ENCODE peak calls at places on chromosome 15, in five cellular contexts. I is GM19239; O is NCI-H1092 treated with DMSO at 0.1 percent for 48 hours; Q is activated naive CD8-positive, alpha-beta T cell treated with anti-CD3 and anti-CD28 coated beads for 36 hours; G is activated T-helper 9 cell treated with anti-CD3 and anti-CD28 coated beads, Interleukin-2, amount 50 U/mL, for 16 hours. A is an unnamed sample.

GRCh38 chr15:64152507-64153387 is 1.2 kb downstream of the SNX22 start:
- DNase-seq in I (peak), O (peak), Q (peak), G (no peak), A (no peak)

GRCh38 chr15:88403461-88403860 is 63.7 kb downstream of the MRPL46 start:
- DNase-seq in I (no peak), O (no peak), Q (no peak), G (no peak), A (no peak)

GRCh38 chr15:48433226-48433886 is 102.1 kb downstream of the DUT start:
- DNase-seq in I (no peak), O (no peak), Q (peak), G (no peak), A (no peak)

GRCh38 chr15:101371519-101371918 is 76.5 kb upstream of the SNRPA1 start:
- DNase-seq in I (no peak), O (no peak), Q (no peak), G (no peak), A (no peak)

GRCh38 chr15:81410318-81410753 is 36.3 kb upstream of the TMC3 start:
- DNase-seq in I (no peak), O (peak), Q (no peak), G (no peak), A (no peak)

GRCh38 chr15:90033448-90033847 is 32.3 kb downstream of the ZNF710 start:
- DNase-seq in I (no peak), O (no peak), Q (no peak), G (no peak), A (no peak)

GRCh38 chr15:77022646-77023575 is 28.0 kb downstream of the PSTPIP1 start:
- DNase-seq in I (no peak), O (no peak), Q (no peak), G (no peak), A (no peak)

GRCh38 chr15:92616621-92617179 is 38.9 kb downstream of the FAM174B start:
- DNase-seq in I (no peak), O (no peak), Q (no peak), G (no peak), A (no peak)

GRCh38 chr15:52217186-52217585 is 26.0 kb upstream of the GNB5 start:
- DNase-seq in I (no peak), O (no peak), Q (peak), G (no peak), A (peak)

GRCh38 chr15:57505949-57506391 is 85.7 kb upstream of the MYZAP start:
- DNase-seq in I (no peak), O (no peak), Q (no peak), G (no peak), A (no peak)

GRCh38 chr15:75028991-75029377 is 5.6 kb downstream of the PPCDC start:
- DNase-seq in I (no peak), O (no peak), Q (no peak), G (no peak), A (no peak)

GRCh38 chr15:66269326-66270090 is 16.0 kb upstream of the MEGF11 start:
- DNase-seq in I (no peak), O (no peak), Q (no peak), G (no peak), A (no peak)

GRCh38 chr15:71125831-71126453 is 10.7 kb downstream of the THSD4 start:
- DNase-seq in I (no peak), O (no peak), Q (no peak), G (no peak), A (no peak)

GRCh38 chr15:80615783-80616391 is 79.2 kb upstream of the ABHD17C start:
- DNase-seq in I (no peak), O (peak), Q (no peak), G (no peak), A (no peak)

GRCh38 chr15:44130778-44131177 is 64.3 kb downstream of the FRMD5 start:
- DNase-seq in I (no peak), O (no peak), Q (no peak), G (no peak), A (no peak)

GRCh38 chr15:40367673-40368611 is 9.9 kb downstream of the DISP2 start:
- DNase-seq in I (peak), O (peak), Q (peak), G (peak), A (peak)

GRCh38 chr15:37764733-37765191 is 169.7 kb upstream of the TMCO5A start:
- DNase-seq in I (peak), O (peak), Q (peak), G (no peak), A (no peak)

GRCh38 chr15:27763514-27763913 is 335.6 kb downstream of the OCA2 start:
- DNase-seq in I (no peak), O (no peak), Q (no peak), G (no peak), A (no peak)

GRCh38 chr15:89745131-89745530 is 5.9 kb downstream of the MESP1 start:
- DNase-seq in I (no peak), O (no peak), Q (no peak), G (no peak), A (no peak)

GRCh38 chr15:78638658-78639314 is 2.2 kb downstream of the CHRNB4 start:
- DNase-seq in I (peak), O (peak), Q (peak), G (no peak), A (no peak)

GRCh38 chr15:77030928-77031375 is 36.0 kb downstream of the PSTPIP1 start:
- DNase-seq in I (no peak), O (no peak), Q (no peak), G (no peak), A (no peak)

GRCh38 chr15:29451201-29451781 is 181.7 kb upstream of the NSMCE3 start:
- DNase-seq in I (no peak), O (no peak), Q (no peak), G (no peak), A (no peak)

GRCh38 chr15:48520376-48521155 is 124.9 kb downstream of the FBN1 start:
- DNase-seq in I (no peak), O (no peak), Q (no peak), G (no peak), A (no peak)

GRCh38 chr15:31503256-31503655 is 176.6 kb downstream of the KLF13 start:
- DNase-seq in I (no peak), O (no peak), Q (no peak), G (no peak), A (no peak)

GRCh38 chr15:83380682-83381081 is 66.5 kb upstream of the SH3GL3 start:
- DNase-seq in I (peak), O (no peak), Q (peak), G (no peak), A (no peak)